ENCODE peak calls at places on chromosomes 16 and 17, in nine cellular contexts. One of them, this sample, is unnamed.

GRCh38 chr17:72253597-72253996 is 132.8 kb downstream of the SOX9 start:
- DNase-seq in substantia nigra: no peak
- DNase-seq in central memory CD4-positive, alpha-beta T cell: no peak
- DNase-seq in GF-D8: no peak
- DNase-seq in transverse colon: no peak
- DNase-seq in CD8-positive, alpha-beta T cell: no peak
- DNase-seq in hippocampal formation: no peak
- DNase-seq in ELR: no peak
- DNase-seq in midbrain: no peak
- DNase-seq in this sample: no peak

GRCh38 chr17:80033840-80034239 is 1.8 kb downstream of the TBC1D16 start:
- DNase-seq in ELR: no peak
- DNase-seq in hippocampal formation: no peak
- DNase-seq in midbrain: no peak
- DNase-seq in GF-D8: no peak
- DNase-seq in substantia nigra: no peak
- DNase-seq in CD8-positive, alpha-beta T cell: no peak
- DNase-seq in transverse colon: no peak
- DNase-seq in central memory CD4-positive, alpha-beta T cell: no peak
- DNase-seq in this sample: no peak

GRCh38 chr16:57689772-57690558 is 4.6 kb upstream of the DRC7 start:
- DNase-seq in transverse colon: no peak
- DNase-seq in midbrain: no peak
- DNase-seq in substantia nigra: no peak
- DNase-seq in ELR: no peak
- DNase-seq in GF-D8: peak
- DNase-seq in CD8-positive, alpha-beta T cell: peak
- DNase-seq in central memory CD4-positive, alpha-beta T cell: peak
- DNase-seq in hippocampal formation: no peak
- DNase-seq in this sample: peak

GRCh38 chr16:57775661-57776469 is 26.4 kb downstream of the KIFC3 start:
- DNase-seq in midbrain: peak
- DNase-seq in GF-D8: no peak
- DNase-seq in ELR: peak
- DNase-seq in substantia nigra: peak
- DNase-seq in hippocampal formation: no peak
- DNase-seq in CD8-positive, alpha-beta T cell: no peak
- DNase-seq in transverse colon: peak
- DNase-seq in central memory CD4-positive, alpha-beta T cell: no peak
- DNase-seq in this sample: no peak

GRCh38 chr17:68053237-68054030 is 17.9 kb downstream of the KPNA2 start:
- DNase-seq in central memory CD4-positive, alpha-beta T cell: no peak
- DNase-seq in GF-D8: no peak
- DNase-seq in midbrain: no peak
- DNase-seq in CD8-positive, alpha-beta T cell: no peak
- DNase-seq in hippocampal formation: no peak
- DNase-seq in substantia nigra: no peak
- DNase-seq in transverse colon: no peak
- DNase-seq in ELR: peak
- DNase-seq in this sample: no peak

GRCh38 chr17:65455972-65456343 is 105.5 kb downstream of the AXIN2 start:
- DNase-seq in ELR: peak
- DNase-seq in central memory CD4-positive, alpha-beta T cell: peak
- DNase-seq in midbrain: peak
- DNase-seq in GF-D8: no peak
- DNase-seq in transverse colon: peak
- DNase-seq in substantia nigra: no peak
- DNase-seq in CD8-positive, alpha-beta T cell: no peak
- DNase-seq in hippocampal formation: peak
- DNase-seq in this sample: no peak

GRCh38 chr16:73286643-73287267 is 238.8 kb upstream of the ZFHX3 start:
- DNase-seq in substantia nigra: no peak
- DNase-seq in midbrain: no peak
- DNase-seq in ELR: no peak
- DNase-seq in GF-D8: no peak
- DNase-seq in transverse colon: no peak
- DNase-seq in hippocampal formation: no peak
- DNase-seq in central memory CD4-positive, alpha-beta T cell: no peak
- DNase-seq in CD8-positive, alpha-beta T cell: no peak
- DNase-seq in this sample: no peak

GRCh38 chr16:13733561-13733960 is 186.4 kb upstream of the ERCC4 start:
- DNase-seq in GF-D8: no peak
- DNase-seq in CD8-positive, alpha-beta T cell: no peak
- DNase-seq in ELR: no peak
- DNase-seq in transverse colon: no peak
- DNase-seq in substantia nigra: no peak
- DNase-seq in midbrain: no peak
- DNase-seq in hippocampal formation: no peak
- DNase-seq in central memory CD4-positive, alpha-beta T cell: no peak
- DNase-seq in this sample: no peak

GRCh38 chr16:21283521-21284289 is 5.6 kb upstream of the CRYM start:
- DNase-seq in transverse colon: peak
- DNase-seq in ELR: peak
- DNase-seq in GF-D8: no peak
- DNase-seq in midbrain: no peak
- DNase-seq in hippocampal formation: no peak
- DNase-seq in CD8-positive, alpha-beta T cell: no peak
- DNase-seq in central memory CD4-positive, alpha-beta T cell: no peak
- DNase-seq in substantia nigra: no peak
- DNase-seq in this sample: no peak

GRCh38 chr17:81342700-81343070 is 47.6 kb upstream of the SLC38A10 start:
- DNase-seq in central memory CD4-positive, alpha-beta T cell: no peak
- DNase-seq in ELR: no peak
- DNase-seq in CD8-positive, alpha-beta T cell: no peak
- DNase-seq in substantia nigra: no peak
- DNase-seq in midbrain: no peak
- DNase-seq in transverse colon: no peak
- DNase-seq in GF-D8: no peak
- DNase-seq in hippocampal formation: no peak
- DNase-seq in this sample: no peak

GRCh38 chr17:12722282-12722681 is 56.6 kb downstream of the MYOCD start:
- DNase-seq in GF-D8: no peak
- DNase-seq in substantia nigra: no peak
- DNase-seq in midbrain: no peak
- DNase-seq in ELR: no peak
- DNase-seq in central memory CD4-positive, alpha-beta T cell: no peak
- DNase-seq in transverse colon: no peak
- DNase-seq in CD8-positive, alpha-beta T cell: no peak
- DNase-seq in hippocampal formation: no peak
- DNase-seq in this sample: no peak

GRCh38 chr17:62703269-62703775 is 75.9 kb downstream of the MRC2 start:
- DNase-seq in ELR: peak
- DNase-seq in GF-D8: no peak
- DNase-seq in transverse colon: no peak
- DNase-seq in substantia nigra: no peak
- DNase-seq in midbrain: no peak
- DNase-seq in hippocampal formation: no peak
- DNase-seq in CD8-positive, alpha-beta T cell: no peak
- DNase-seq in central memory CD4-positive, alpha-beta T cell: no peak
- DNase-seq in this sample: no peak

GRCh38 chr17:30095507-30096244 is 20.9 kb upstream of the NSRP1 start:
- DNase-seq in GF-D8: no peak
- DNase-seq in ELR: peak
- DNase-seq in midbrain: peak
- DNase-seq in transverse colon: no peak
- DNase-seq in substantia nigra: no peak
- DNase-seq in hippocampal formation: no peak
- DNase-seq in central memory CD4-positive, alpha-beta T cell: no peak
- DNase-seq in CD8-positive, alpha-beta T cell: no peak
- DNase-seq in this sample: no peak

GRCh38 chr17:10177921-10178788 is 20.3 kb downstream of the GAS7 start:
- DNase-seq in GF-D8: no peak
- DNase-seq in CD8-positive, alpha-beta T cell: no peak
- DNase-seq in substantia nigra: no peak
- DNase-seq in ELR: peak
- DNase-seq in hippocampal formation: no peak
- DNase-seq in central memory CD4-positive, alpha-beta T cell: no peak
- DNase-seq in transverse colon: no peak
- DNase-seq in midbrain: no peak
- DNase-seq in this sample: no peak

GRCh38 chr16:22322741-22323140 is 25.5 kb downstream of the POLR3E start:
- DNase-seq in central memory CD4-positive, alpha-beta T cell: no peak
- DNase-seq in CD8-positive, alpha-beta T cell: no peak
- DNase-seq in midbrain: no peak
- DNase-seq in GF-D8: no peak
- DNase-seq in ELR: no peak
- DNase-seq in substantia nigra: no peak
- DNase-seq in transverse colon: no peak
- DNase-seq in hippocampal formation: no peak
- DNase-seq in this sample: no peak

GRCh38 chr16:57123216-57123968 is 31.0 kb downstream of the CPNE2 start:
- DNase-seq in substantia nigra: no peak
- DNase-seq in GF-D8: peak
- DNase-seq in hippocampal formation: no peak
- DNase-seq in CD8-positive, alpha-beta T cell: no peak
- DNase-seq in central memory CD4-positive, alpha-beta T cell: no peak
- DNase-seq in transverse colon: no peak
- DNase-seq in midbrain: no peak
- DNase-seq in ELR: peak
- DNase-seq in this sample: no peak

GRCh38 chr17:51683291-51683690 is 422.9 kb downstream of the UTP18 start:
- DNase-seq in central memory CD4-positive, alpha-beta T cell: no peak
- DNase-seq in midbrain: no peak
- DNase-seq in hippocampal formation: no peak
- DNase-seq in substantia nigra: no peak
- DNase-seq in CD8-positive, alpha-beta T cell: no peak
- DNase-seq in ELR: no peak
- DNase-seq in transverse colon: no peak
- DNase-seq in GF-D8: no peak
- DNase-seq in this sample: no peak

GRCh38 chr16:54246454-54246821 is 40.1 kb downstream of the IRX3 start:
- DNase-seq in midbrain: no peak
- DNase-seq in ELR: no peak
- DNase-seq in GF-D8: no peak
- DNase-seq in transverse colon: no peak
- DNase-seq in CD8-positive, alpha-beta T cell: no peak
- DNase-seq in hippocampal formation: no peak
- DNase-seq in central memory CD4-positive, alpha-beta T cell: no peak
- DNase-seq in substantia nigra: no peak
- DNase-seq in this sample: no peak

GRCh38 chr17:75349589-75349988 is 55.9 kb downstream of the GRB2 start:
- DNase-seq in midbrain: no peak
- DNase-seq in central memory CD4-positive, alpha-beta T cell: no peak
- DNase-seq in ELR: no peak
- DNase-seq in transverse colon: no peak
- DNase-seq in GF-D8: no peak
- DNase-seq in CD8-positive, alpha-beta T cell: no peak
- DNase-seq in hippocampal formation: no peak
- DNase-seq in substantia nigra: no peak
- DNase-seq in this sample: no peak

GRCh38 chr16:15055141-15056053 is 477 bp downstream of the NTAN1 start:
- DNase-seq in substantia nigra: peak
- DNase-seq in transverse colon: peak
- DNase-seq in central memory CD4-positive, alpha-beta T cell: no peak
- DNase-seq in GF-D8: no peak
- DNase-seq in midbrain: peak
- DNase-seq in ELR: peak
- DNase-seq in CD8-positive, alpha-beta T cell: peak
- DNase-seq in hippocampal formation: no peak
- DNase-seq in this sample: peak

GRCh38 chr16:70454221-70455034 is at the start of gene FCSK:
- DNase-seq in GF-D8: no peak
- DNase-seq in CD8-positive, alpha-beta T cell: peak
- DNase-seq in ELR: peak
- DNase-seq in substantia nigra: peak
- DNase-seq in hippocampal formation: peak
- DNase-seq in transverse colon: peak
- DNase-seq in midbrain: peak
- DNase-seq in central memory CD4-positive, alpha-beta T cell: peak
- DNase-seq in this sample: peak

GRCh38 chr16:73569266-73569665 is 521.3 kb upstream of the ZFHX3 start:
- DNase-seq in substantia nigra: no peak
- DNase-seq in CD8-positive, alpha-beta T cell: no peak
- DNase-seq in transverse colon: no peak
- DNase-seq in hippocampal formation: no peak
- DNase-seq in GF-D8: no peak
- DNase-seq in ELR: no peak
- DNase-seq in midbrain: no peak
- DNase-seq in central memory CD4-positive, alpha-beta T cell: no peak
- DNase-seq in this sample: no peak

This sample was measured in CD8-positive, alpha-beta memory T cell.